ENCODE peak calls at places on chromosomes 16 and 17, in four cellular contexts. One of them, this sample, is unnamed.

GRCh38 chr16:71882505-71883192 is 1.3 kb downstream of the ZNF821 start:
- DNase-seq in HepG2: peak; percentile 74
- DNase-seq in K562: peak; percentile 70
- DNase-seq in A549: peak; percentile 83
- DNase-seq in this sample: peak; percentile 75

GRCh38 chr17:64133546-64134215 is 3.7 kb upstream of the ERN1 start:
- DNase-seq in HepG2: peak; percentile 81
- DNase-seq in A549: peak; percentile 82
- DNase-seq in K562: peak; percentile 64
- DNase-seq in this sample: peak; percentile 70

GRCh38 chr16:80718480-80719220 is 85.7 kb downstream of the CDYL2 start:
- DNase-seq in A549: no peak
- DNase-seq in HepG2: no peak
- DNase-seq in K562: no peak
- DNase-seq in this sample: peak; percentile 22

GRCh38 chr17:17940451-17940911 is 31.7 kb downstream of the TOM1L2 start:
- DNase-seq in HepG2: no peak
- DNase-seq in A549: no peak
- DNase-seq in K562: no peak
- DNase-seq in this sample: peak; percentile 47

GRCh38 chr17:68705331-68706166 is 104.4 kb upstream of the FAM20A start:
- DNase-seq in K562: no peak
- DNase-seq in HepG2: no peak
- DNase-seq in A549: no peak
- DNase-seq in this sample: peak; percentile 43

GRCh38 chr17:68456529-68457167 is 648 bp downstream of the WIPI1 start:
- DNase-seq in A549: peak; percentile 84
- DNase-seq in K562: no peak
- DNase-seq in HepG2: peak; percentile 92
- DNase-seq in this sample: peak; percentile 90

GRCh38 chr16:66264311-66265105 is 102.0 kb upstream of the CDH5 start:
- DNase-seq in A549: no peak
- DNase-seq in HepG2: no peak
- DNase-seq in K562: no peak
- DNase-seq in this sample: no peak

GRCh38 chr16:8972843-8973586 is 9.3 kb upstream of the USP7 start:
- DNase-seq in K562: no peak
- DNase-seq in A549: no peak
- DNase-seq in HepG2: no peak
- DNase-seq in this sample: peak; percentile 57

GRCh38 chr17:17104494-17104893 is 62.2 kb downstream of the MPRIP start:
- DNase-seq in K562: no peak
- DNase-seq in HepG2: no peak
- DNase-seq in A549: no peak
- DNase-seq in this sample: no peak

GRCh38 chr16:86396918-86397317 is 113.4 kb upstream of the FOXF1 start:
- DNase-seq in K562: no peak
- DNase-seq in HepG2: no peak
- DNase-seq in A549: no peak
- DNase-seq in this sample: peak; percentile 95

GRCh38 chr17:63086483-63087185 is 120.6 kb downstream of the TANC2 start:
- DNase-seq in HepG2: no peak
- DNase-seq in A549: no peak
- DNase-seq in K562: no peak
- DNase-seq in this sample: no peak

GRCh38 chr17:61294777-61295176 is 104.9 kb upstream of the TBX2 start:
- DNase-seq in K562: no peak
- DNase-seq in HepG2: no peak
- DNase-seq in A549: peak; percentile 72
- DNase-seq in this sample: peak; percentile 81

GRCh38 chr17:78252111-78252634 is 20.7 kb downstream of the TMEM235 start:
- DNase-seq in K562: no peak
- DNase-seq in A549: no peak
- DNase-seq in HepG2: no peak
- DNase-seq in this sample: no peak

GRCh38 chr17:78742901-78743300 is 39.2 kb downstream of the CYTH1 start:
- DNase-seq in HepG2: no peak
- DNase-seq in K562: no peak
- DNase-seq in A549: no peak
- DNase-seq in this sample: no peak

GRCh38 chr16:54285414-54286066 is 1.0 kb downstream of the IRX3 start:
- DNase-seq in A549: peak; percentile 52
- DNase-seq in HepG2: peak; percentile 38
- DNase-seq in K562: no peak
- DNase-seq in this sample: no peak

GRCh38 chr17:77456951-77457548 is 316.3 kb downstream of the SEC14L1 start:
- DNase-seq in A549: no peak
- DNase-seq in HepG2: no peak
- DNase-seq in K562: no peak
- DNase-seq in this sample: no peak

GRCh38 chr16:89506791-89507191 is 1.4 kb upstream of the SPG7 start:
- DNase-seq in K562: peak; percentile 35
- DNase-seq in A549: no peak
- DNase-seq in HepG2: no peak
- DNase-seq in this sample: no peak

GRCh38 chr17:72372185-72372584 is 251.4 kb downstream of the SOX9 start:
- DNase-seq in HepG2: no peak
- DNase-seq in K562: no peak
- DNase-seq in A549: no peak
- DNase-seq in this sample: peak; percentile 52

GRCh38 chr17:71970312-71970711 is 150.5 kb upstream of the SOX9 start:
- DNase-seq in HepG2: no peak
- DNase-seq in K562: no peak
- DNase-seq in A549: peak; percentile 20
- DNase-seq in this sample: peak; percentile 64

GRCh38 chr17:83203472-83204221 is 124.2 kb downstream of the METRNL start:
- DNase-seq in K562: no peak
- DNase-seq in HepG2: no peak
- DNase-seq in A549: no peak
- DNase-seq in this sample: no peak

GRCh38 chr17:57957886-57958285 is 2.7 kb upstream of the CUEDC1 start:
- DNase-seq in HepG2: no peak
- DNase-seq in A549: no peak
- DNase-seq in K562: no peak
- DNase-seq in this sample: no peak

GRCh38 chr16:12497558-12497957 is 306.1 kb downstream of the CPPED1 start:
- DNase-seq in A549: no peak
- DNase-seq in HepG2: no peak
- DNase-seq in K562: no peak
- DNase-seq in this sample: no peak

GRCh38 chr17:61405047-61405685 is 5.5 kb downstream of the TBX2 start:
- DNase-seq in HepG2: no peak
- DNase-seq in K562: no peak
- DNase-seq in A549: no peak
- DNase-seq in this sample: peak; percentile 41

GRCh38 chr16:46889245-46889941 is 5.2 kb downstream of the GPT2 start:
- DNase-seq in HepG2: no peak
- DNase-seq in K562: no peak
- DNase-seq in A549: no peak
- DNase-seq in this sample: no peak

GRCh38 chr17:35372846-35373531 is 432 bp downstream of the SLFN11 start:
- DNase-seq in K562: no peak
- DNase-seq in A549: no peak
- DNase-seq in HepG2: no peak
- DNase-seq in this sample: no peak

GRCh38 chr16:54734156-54734555 is 196.5 kb upstream of the IRX5 start:
- DNase-seq in K562: no peak
- DNase-seq in A549: no peak
- DNase-seq in HepG2: no peak
- DNase-seq in this sample: no peak

DNA sequence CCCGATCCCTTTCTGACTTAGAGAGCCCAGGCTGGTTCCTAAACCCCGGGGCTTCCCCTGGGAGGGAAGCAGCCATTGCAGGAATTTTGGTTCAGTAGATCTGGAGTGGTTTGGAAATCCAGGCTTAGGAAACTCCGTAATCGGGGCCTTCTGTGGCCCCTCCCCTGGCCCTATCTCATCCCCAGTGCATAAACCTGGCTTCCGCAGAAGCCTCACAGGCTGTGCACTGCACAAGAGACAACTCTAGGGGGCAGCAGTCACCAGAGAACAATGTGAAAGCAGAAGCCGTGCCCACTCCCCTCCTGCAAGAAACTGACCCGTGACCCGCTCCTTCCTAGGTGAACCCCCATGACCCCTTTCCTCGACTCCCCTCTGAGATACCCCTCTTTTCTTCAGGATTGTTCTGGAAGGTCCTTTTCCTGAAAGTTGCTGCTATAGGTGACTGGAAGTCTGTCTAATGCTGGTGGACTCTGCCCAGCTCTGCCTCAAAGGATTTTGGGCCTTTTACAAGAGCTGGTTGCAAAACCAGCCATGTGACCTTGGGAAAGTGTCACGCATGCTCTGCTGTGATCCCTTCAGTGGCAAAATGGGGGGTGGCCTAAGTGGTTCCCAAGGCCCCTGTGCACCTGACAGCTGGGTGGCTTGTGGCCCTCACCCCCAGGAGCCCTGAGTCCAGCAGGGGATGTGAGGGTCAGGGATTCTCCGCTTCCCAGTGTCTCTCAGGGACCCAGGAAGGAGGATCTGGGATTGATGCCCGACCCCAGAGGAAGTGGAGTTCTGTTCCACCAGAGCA is 14.4 kb downstream of the GUCY2D start:
- DNase-seq in A549: peak; percentile 66
- DNase-seq in K562: peak; percentile 54
- DNase-seq in HepG2: no peak
- DNase-seq in this sample: no peak
- TF ChIP-seq MAZ in A549: no peak
- TF ChIP-seq MAZ in K562: no peak
- TF ChIP-seq MAZ in HepG2: no peak
- TF ChIP-seq MAZ in this sample: no peak

DNA sequence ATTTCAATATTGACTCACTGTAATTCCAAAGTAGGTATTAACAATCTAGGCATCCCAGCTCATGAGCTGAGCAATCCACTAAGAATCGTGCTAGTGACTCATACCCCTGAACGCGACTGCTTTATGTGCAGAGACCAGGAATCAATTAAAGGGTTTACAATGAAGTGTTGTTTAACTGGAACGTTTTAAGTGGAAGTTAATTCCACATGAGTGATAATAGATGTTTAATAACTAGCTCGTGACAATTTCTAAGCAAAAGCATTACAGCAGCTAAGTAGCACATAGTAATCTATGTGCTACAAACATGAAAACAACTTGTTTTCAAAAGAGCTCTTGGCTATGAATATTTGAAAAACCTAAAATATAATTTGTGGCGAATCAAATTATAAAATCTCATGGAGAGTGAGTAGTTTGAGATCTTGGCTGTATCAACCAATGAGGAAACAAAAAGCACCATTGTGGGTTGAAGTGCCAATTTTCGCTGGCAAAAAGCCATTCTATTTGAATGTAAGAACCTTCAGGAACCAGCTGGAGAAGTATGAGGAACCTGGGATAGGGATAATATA is 9.4 kb downstream of the GJC1 start:
- DNase-seq in K562: no peak
- DNase-seq in A549: peak; percentile 67
- DNase-seq in HepG2: peak; percentile 36
- DNase-seq in this sample: peak; percentile 91
- TF ChIP-seq CTCF in K562: no peak
- TF ChIP-seq CTCF in A549: no peak
- TF ChIP-seq CTCF in HepG2: no peak
- TF ChIP-seq CTCF in this sample: no peak

DNA sequence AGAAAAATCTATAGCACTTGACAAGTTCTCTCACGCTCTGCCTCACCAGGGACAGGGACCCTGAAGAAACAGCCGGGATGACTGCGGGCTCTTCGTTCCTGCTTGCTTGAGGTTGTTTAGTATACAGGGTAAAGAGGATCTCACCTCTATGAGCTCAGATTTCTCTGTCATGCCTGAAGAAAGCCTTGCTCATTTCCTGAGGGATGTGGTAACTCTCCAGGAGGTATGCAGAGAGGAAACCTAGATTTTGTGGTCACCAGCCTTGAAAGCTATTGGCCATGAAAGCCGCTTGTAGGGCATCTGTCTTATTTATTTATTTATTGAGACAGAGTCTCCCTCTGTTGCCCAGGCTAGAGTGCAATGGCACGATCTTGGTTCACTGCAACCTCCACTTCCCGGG is 23.2 kb downstream of the USP43 start:
- DNase-seq in A549: no peak
- DNase-seq in K562: no peak
- DNase-seq in HepG2: no peak
- DNase-seq in this sample: no peak
- TF ChIP-seq MAZ in A549: no peak
- TF ChIP-seq MAZ in K562: no peak
- TF ChIP-seq MAZ in HepG2: no peak
- TF ChIP-seq MAZ in this sample: no peak

DNA sequence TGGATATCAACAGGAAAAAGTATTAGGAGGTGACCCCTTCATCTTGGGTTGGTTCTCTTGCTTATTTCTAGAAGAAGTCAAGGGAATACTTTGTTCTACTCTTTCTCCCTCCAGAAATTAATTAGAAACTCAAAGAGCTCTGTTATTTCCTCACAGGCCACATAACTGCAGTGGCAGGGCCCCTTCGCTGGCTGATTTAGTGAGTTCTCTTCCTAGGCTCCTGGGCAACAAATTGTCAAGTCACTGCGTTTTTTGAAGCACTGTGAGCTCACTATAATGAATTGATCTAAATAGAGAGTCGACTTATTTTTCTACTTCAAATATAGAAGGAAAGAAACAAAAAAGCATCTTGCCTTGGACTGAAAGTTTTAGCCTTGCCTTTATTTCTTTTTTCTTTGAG is 4.8 kb downstream of the SHISA6 start:
- DNase-seq in K562: no peak
- DNase-seq in HepG2: no peak
- DNase-seq in A549: no peak
- DNase-seq in this sample: no peak
- TF ChIP-seq CTCF in K562: no peak
- TF ChIP-seq CTCF in HepG2: no peak
- TF ChIP-seq CTCF in A549: no peak
- TF ChIP-seq CTCF in this sample: no peak

DNA sequence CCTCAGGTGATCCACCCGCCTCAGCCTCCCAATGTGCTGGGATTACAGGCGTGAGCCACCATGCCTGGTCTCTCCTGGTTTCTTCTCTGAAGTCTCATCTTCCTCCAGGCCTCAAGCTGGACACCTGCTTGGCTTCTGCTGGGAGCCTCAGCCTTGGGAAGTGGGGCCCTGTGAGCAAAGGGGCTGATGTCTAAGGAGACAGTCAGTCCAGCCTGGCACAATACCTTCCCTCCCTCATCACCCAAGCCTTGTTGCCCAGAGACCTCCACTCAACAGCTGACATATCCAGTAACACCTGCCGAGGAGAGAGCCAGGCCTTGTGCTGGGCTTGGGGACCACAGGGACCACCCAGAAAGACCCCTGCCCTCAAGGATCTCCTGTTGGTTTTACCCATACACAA is 251.6 kb downstream of the GSG1L start:
- DNase-seq in HepG2: no peak
- DNase-seq in K562: no peak
- DNase-seq in A549: no peak
- DNase-seq in this sample: no peak
- TF ChIP-seq MAZ in HepG2: no peak
- TF ChIP-seq MAZ in K562: no peak
- TF ChIP-seq MAZ in A549: no peak
- TF ChIP-seq MAZ in this sample: no peak

This sample was measured in IMR-90.